ENCODE peak calls at places on chromosomes 6 and 20, in six cellular contexts. P is central memory CD8-positive, alpha-beta T cell; E is stimulated activated naive CD8-positive, alpha-beta T cell treated with anti-CD3 and anti-CD28 coated beads, Interleukin-15, Interleukin-2, amounts not matched to agents 100 U/mL and 50 U/mL, for 24 hours; U is fibroblast of pulmonary artery; I is substantia nigra; D is HL-60. C is an unnamed sample.

GRCh38 chr20:16378122-16378521 is 195.1 kb downstream of the KIF16B start:
- DNase-seq in P (no peak), E (no peak), U (no peak), I (no peak), D (no peak), C (no peak)

GRCh38 chr6:135535989-135536414 is 38.5 kb upstream of the AHI1 start:
- DNase-seq in P (peak), E (no peak), U (peak), I (no peak), D (no peak), C (peak)

GRCh38 chr6:53119772-53120409 is 28.8 kb downstream of the GCM1 start:
- DNase-seq in P (no peak), E (no peak), U (peak), I (no peak), D (no peak), C (no peak)

GRCh38 chr6:101392561-101393230 is 812 bp upstream of the GRIK2 start:
- DNase-seq in P (no peak), E (no peak), U (no peak), I (no peak), D (no peak), C (no peak)

GRCh38 chr6:149075616-149076354 is 241.7 kb upstream of the TAB2 start:
- DNase-seq in P (no peak), E (no peak), U (peak), I (no peak), D (no peak), C (no peak)

GRCh38 chr6:131976545-131977061 is 25.4 kb upstream of the CCN2 start:
- DNase-seq in P (no peak), E (no peak), U (peak), I (no peak), D (no peak), C (no peak)

GRCh38 chr20:31707994-31708744 is 14.5 kb downstream of the BCL2L1 start:
- DNase-seq in P (no peak), E (no peak), U (no peak), I (no peak), D (peak), C (no peak)

GRCh38 chr6:170280689-170281045 is 10.2 kb downstream of the DLL1 start:
- DNase-seq in P (no peak), E (no peak), U (no peak), I (no peak), D (no peak), C (no peak)

GRCh38 chr6:33419580-33420492 is at the start of gene SYNGAP1:
- DNase-seq in P (no peak), E (peak), U (peak), I (no peak), D (no peak), C (no peak)

GRCh38 chr6:75023634-75024033 is 182.2 kb downstream of the COL12A1 start:
- DNase-seq in P (no peak), E (no peak), U (no peak), I (no peak), D (no peak), C (no peak)

GRCh38 chr20:36932476-36933426 is 18.8 kb downstream of the SAMHD1 start:
- DNase-seq in P (no peak), E (no peak), U (peak), I (no peak), D (no peak), C (no peak)

GRCh38 chr6:151481752-151482151 is 12.1 kb upstream of the CCDC170 start:
- DNase-seq in P (no peak), E (no peak), U (no peak), I (no peak), D (no peak), C (peak)

GRCh38 chr6:36836091-36836770 is 3.0 kb downstream of the CPNE5 start:
- DNase-seq in P (no peak), E (no peak), U (no peak), I (no peak), D (no peak), C (no peak)

GRCh38 chr6:8558953-8559352 is 123.6 kb upstream of the SLC35B3 start:
- DNase-seq in P (no peak), E (no peak), U (no peak), I (no peak), D (no peak), C (no peak)

GRCh38 chr20:11267762-11268335 is 594.0 kb upstream of the JAG1 start:
- DNase-seq in P (no peak), E (no peak), U (peak), I (no peak), D (no peak), C (no peak)

GRCh38 chr6:122789078-122789861 is at the start of gene SMPDL3A:
- DNase-seq in P (no peak), E (peak), U (peak), I (peak), D (peak), C (no peak)

GRCh38 chr6:106334646-106335448 is 9.3 kb upstream of the ATG5 start:
- DNase-seq in P (peak), E (peak), U (peak), I (no peak), D (no peak), C (peak)

GRCh38 chr6:90226257-90226656 is 70.4 kb downstream of the BACH2 start:
- DNase-seq in P (no peak), E (no peak), U (no peak), I (no peak), D (no peak), C (no peak)

GRCh38 chr6:40922281-40922680 is 116.7 kb downstream of the UNC5CL start:
- DNase-seq in P (no peak), E (no peak), U (no peak), I (no peak), D (no peak), C (no peak)

GRCh38 chr6:42925248-42925857 is 3.9 kb upstream of the CNPY3 start:
- DNase-seq in P (no peak), E (no peak), U (no peak), I (no peak), D (no peak), C (no peak)

GRCh38 chr6:7047966-7048365 is 59.8 kb upstream of the RREB1 start:
- DNase-seq in P (no peak), E (no peak), U (peak), I (no peak), D (no peak), C (peak)

GRCh38 chr6:37314803-37315515 is 38.8 kb upstream of the RNF8 start:
- DNase-seq in P (no peak), E (peak), U (peak), I (no peak), D (peak), C (peak)

GRCh38 chr6:21754891-21755290 is 161.3 kb downstream of the SOX4 start:
- DNase-seq in P (no peak), E (no peak), U (peak), I (no peak), D (no peak), C (no peak)

GRCh38 chr6:56789342-56789741 is 146.7 kb upstream of the DST start:
- DNase-seq in P (no peak), E (no peak), U (no peak), I (no peak), D (no peak), C (no peak)

GRCh38 chr20:36193937-36194712 is 39.6 kb downstream of the EPB41L1 start:
- DNase-seq in P (no peak), E (no peak), U (no peak), I (no peak), D (no peak), C (no peak)

GRCh38 chr6:18019539-18020534 is 32.4 kb upstream of the KIF13A start:
- DNase-seq in P (no peak), E (no peak), U (no peak), I (no peak), D (no peak), C (no peak)

GRCh38 chr6:42366011-42366705 is 85.6 kb downstream of the TRERF1 start:
- DNase-seq in P (no peak), E (no peak), U (no peak), I (no peak), D (no peak), C (no peak)

GRCh38 chr6:11272491-11273192 is 40.2 kb upstream of the NEDD9 start:
- DNase-seq in P (no peak), E (no peak), U (no peak), I (no peak), D (no peak), C (no peak)

GRCh38 chr6:151524059-151524458 is 30.2 kb downstream of the CCDC170 start:
- DNase-seq in P (no peak), E (no peak), U (no peak), I (no peak), D (no peak), C (no peak)

GRCh38 chr6:43926644-43927524 is 156.9 kb downstream of the VEGFA start:
- DNase-seq in P (no peak), E (peak), U (peak), I (no peak), D (peak), C (no peak)

GRCh38 chr20:16708590-16708989 is 21.2 kb upstream of the SNRPB2 start:
- DNase-seq in P (no peak), E (no peak), U (no peak), I (no peak), D (no peak), C (no peak)

GRCh38 chr6:12538881-12539357 is 177.6 kb upstream of the PHACTR1 start:
- DNase-seq in P (no peak), E (no peak), U (peak), I (no peak), D (no peak), C (no peak)

GRCh38 chr20:50848341-50848808 is 53.5 kb downstream of the BCAS4 start:
- DNase-seq in P (no peak), E (no peak), U (peak), I (no peak), D (no peak), C (no peak)

GRCh38 chr6:118705799-118706481 is 54.5 kb upstream of the CEP85L start:
- DNase-seq in P (no peak), E (peak), U (peak), I (no peak), D (no peak), C (peak)

GRCh38 chr6:136396908-136397307 is 107.3 kb upstream of the BCLAF1 start:
- DNase-seq in P (no peak), E (no peak), U (no peak), I (no peak), D (no peak), C (no peak)

GRCh38 chr6:137866200-137866913 is 702 bp upstream of the TNFAIP3 start:
- DNase-seq in P (no peak), E (peak), U (no peak), I (no peak), D (no peak), C (no peak)

GRCh38 chr20:41046716-41047115 is 18.1 kb downstream of the TOP1 start:
- DNase-seq in P (no peak), E (no peak), U (no peak), I (no peak), D (no peak), C (no peak)

GRCh38 chr6:136593748-136594490 is 43.7 kb upstream of the MAP7 start:
- DNase-seq in P (no peak), E (peak), U (peak), I (no peak), D (peak), C (peak)

GRCh38 chr20:51368461-51369211 is 173.9 kb downstream of the NFATC2 start:
- DNase-seq in P (no peak), E (no peak), U (no peak), I (no peak), D (no peak), C (no peak)

GRCh38 chr20:4787069-4787468 is 65.4 kb downstream of the PRND start:
- DNase-seq in P (no peak), E (no peak), U (no peak), I (no peak), D (no peak), C (no peak)

C was measured in AML-193.